ENCODE peak calls at places on chromosomes 7 and 10, in nine cellular contexts. J is iPS DF 6.9; H is heart right ventricle; X is CD8-positive, alpha-beta memory T cell; I is caudate nucleus; D is dorsolateral prefrontal cortex; F is tibial artery; P is CD4-positive, alpha-beta T cell; Y is lower lobe of right lung. T is an unnamed sample.

GRCh38 chr7:107891619-107892366 is 810 bp downstream of the DLD start:
- DNase-seq in X (no peak), D (no peak), P (no peak), I (no peak), Y (no peak), J (no peak), F (no peak), H (no peak), T (no peak)

GRCh38 chr7:499853-500485 is 19.7 kb downstream of the PDGFA start:
- DNase-seq in P (no peak), J (no peak), X (peak; percentile 37), H (no peak), F (no peak), I (no peak), Y (peak; percentile 46), D (peak; percentile 26), T (no peak)

GRCh38 chr7:74401137-74401859 is 52.4 kb upstream of the GTF2IRD1 start:
- DNase-seq in J (peak; percentile 90), H (peak; percentile 65), F (peak; percentile 61), Y (peak; percentile 72), X (peak; percentile 77), P (peak; percentile 71), I (peak; percentile 22), D (peak; percentile 76), T (peak; percentile 46)

GRCh38 chr7:24701232-24701898 is 55.9 kb downstream of the GSDME start:
- DNase-seq in F (no peak), H (no peak), J (no peak), X (no peak), Y (no peak), P (no peak), D (no peak), I (peak; percentile 30), T (no peak)

GRCh38 chr7:1698951-1699350 is 28.9 kb downstream of the ELFN1 start:
- DNase-seq in X (no peak), P (no peak), D (no peak), Y (no peak), I (no peak), J (no peak), F (no peak), H (no peak), T (no peak)

GRCh38 chr7:28516390-28517145 is 104.2 kb downstream of the CREB5 start:
- DNase-seq in P (no peak), H (no peak), J (peak; percentile 31), D (no peak), X (no peak), Y (no peak), F (no peak), I (no peak), T (no peak)

GRCh38 chr10:102408081-102408727 is 10.4 kb downstream of the PSD start:
- DNase-seq in I (no peak), X (no peak), J (no peak), H (no peak), P (no peak), Y (peak; percentile 22), F (no peak), D (peak; percentile 63), T (no peak)

GRCh38 chr10:128233422-128233821 is 107.2 kb upstream of the MKI67 start:
- DNase-seq in X (no peak), F (no peak), H (no peak), I (no peak), P (no peak), Y (no peak), J (no peak), D (no peak), T (no peak)

GRCh38 chr7:31648288-31648687 is 38.7 kb upstream of the PPP1R17 start:
- DNase-seq in H (no peak), F (no peak), J (no peak), X (no peak), Y (no peak), D (no peak), I (no peak), P (no peak), T (no peak)

GRCh38 chr7:156473476-156474240 is 166.9 kb upstream of the RNF32 start:
- DNase-seq in H (no peak), P (no peak), D (no peak), I (no peak), Y (no peak), J (peak; percentile 13), F (no peak), X (no peak), T (no peak)

GRCh38 chr10:86583983-86584382 is 62.4 kb upstream of the WAPL start:
- DNase-seq in X (no peak), I (no peak), D (no peak), H (no peak), Y (no peak), P (no peak), J (no peak), F (no peak), T (no peak)

GRCh38 chr7:6166443-6166871 is 106.0 kb downstream of the CYTH3 start:
- DNase-seq in Y (no peak), X (no peak), D (no peak), H (no peak), J (no peak), I (no peak), P (no peak), F (no peak), T (no peak)

GRCh38 chr7:141675431-141676210 is 26.3 kb downstream of the DENND11 start:
- DNase-seq in J (no peak), D (peak; percentile 63), H (no peak), Y (no peak), I (no peak), F (no peak), P (no peak), X (no peak), T (no peak)

GRCh38 chr10:94102436-94102835 is 108.7 kb downstream of the PLCE1 start:
- DNase-seq in P (no peak), H (no peak), X (no peak), I (no peak), Y (no peak), J (no peak), D (no peak), F (no peak), T (no peak)

DNA sequence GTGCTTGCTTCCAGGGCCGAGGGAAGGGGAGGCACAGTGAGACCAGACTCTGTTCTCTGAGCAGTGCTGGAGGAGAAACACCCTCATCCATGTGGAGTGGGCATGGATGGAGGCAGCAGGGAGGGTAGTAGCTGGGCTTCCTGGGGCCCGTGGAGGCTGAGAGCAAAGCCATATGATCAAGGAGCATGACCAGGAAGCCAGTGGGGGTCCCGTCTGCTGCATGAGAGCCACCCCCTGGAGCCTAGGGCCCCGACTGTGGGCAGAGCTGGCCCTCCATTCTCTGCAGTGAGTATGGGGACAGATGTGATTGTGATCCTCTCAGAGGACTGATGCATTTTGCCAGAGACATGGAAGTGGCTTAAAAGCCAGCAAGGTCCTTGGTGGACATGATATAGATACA is 61.6 kb downstream of the CCNY start:
- DNase-seq in I (no peak), J (no peak), Y (no peak), F (no peak), P (no peak), H (no peak), D (no peak), X (no peak), T (no peak)
- H3K27ac ChIP-seq in I (no peak overlapping the region), J (no peak overlapping the region), Y (peak overlapping the region; percentile 13), F (no peak overlapping the region), P (no peak overlapping the region), H (no peak overlapping the region), D (peak overlapping the region; percentile 26), X (peak overlapping the region; percentile 34), T (no peak overlapping the region)

DNA sequence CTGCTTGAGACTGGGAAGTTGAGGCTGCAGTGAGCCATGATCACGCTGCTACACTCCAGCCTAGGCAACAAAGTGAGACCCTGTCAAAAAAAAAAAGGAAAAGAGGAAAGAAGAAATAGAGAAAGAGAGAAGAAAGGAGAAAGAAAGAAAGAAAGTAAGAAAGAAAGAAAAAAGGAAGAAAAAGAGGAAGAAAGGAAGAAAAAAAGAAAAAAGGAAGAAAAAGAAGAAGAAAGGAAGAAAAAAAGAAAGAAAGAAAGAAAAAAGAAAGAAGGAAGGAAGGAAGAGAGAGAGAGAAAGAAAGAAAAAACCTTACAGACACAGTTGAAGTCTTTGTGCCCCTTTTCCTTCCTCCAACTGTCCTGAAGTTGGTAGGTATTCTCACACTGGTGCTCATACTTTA is 26.6 kb upstream of the LEP start:
- DNase-seq in F (no peak), D (no peak), X (no peak), J (no peak), I (no peak), H (no peak), Y (no peak), P (no peak), T (no peak)
- H3K27ac ChIP-seq in F (no peak overlapping the region), D (no peak overlapping the region), X (no peak overlapping the region), J (no peak overlapping the region), I (no peak overlapping the region), H (no peak overlapping the region), Y (no peak overlapping the region), P (no peak overlapping the region), T (no peak overlapping the region)

DNA sequence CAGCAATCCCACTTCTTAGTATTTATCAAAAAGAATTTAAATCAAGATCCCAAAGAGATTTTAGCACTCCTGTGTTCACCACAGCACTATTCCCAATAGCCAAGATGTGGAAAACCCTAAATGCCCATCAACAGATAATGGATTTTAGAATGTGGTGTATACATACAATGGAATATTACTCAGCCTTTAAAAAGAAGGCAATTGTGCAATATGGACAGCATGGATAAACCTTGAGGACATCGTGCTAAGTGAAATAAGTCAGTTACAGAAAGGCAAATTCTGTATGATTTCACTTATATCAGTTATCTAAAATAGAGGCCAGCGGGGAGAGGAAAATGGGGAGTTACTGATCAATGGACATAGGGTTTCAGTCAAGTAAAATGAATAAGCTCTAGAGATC is 66.9 kb downstream of the CABCOCO1 start:
- DNase-seq in D (no peak), F (no peak), I (no peak), P (no peak), H (no peak), J (no peak), Y (no peak), X (no peak), T (no peak)
- H3K27ac ChIP-seq in D (no peak overlapping the region), F (no peak overlapping the region), I (no peak overlapping the region), P (no peak overlapping the region), H (no peak overlapping the region), J (no peak overlapping the region), Y (no peak overlapping the region), X (no peak overlapping the region), T (no peak overlapping the region)

DNA sequence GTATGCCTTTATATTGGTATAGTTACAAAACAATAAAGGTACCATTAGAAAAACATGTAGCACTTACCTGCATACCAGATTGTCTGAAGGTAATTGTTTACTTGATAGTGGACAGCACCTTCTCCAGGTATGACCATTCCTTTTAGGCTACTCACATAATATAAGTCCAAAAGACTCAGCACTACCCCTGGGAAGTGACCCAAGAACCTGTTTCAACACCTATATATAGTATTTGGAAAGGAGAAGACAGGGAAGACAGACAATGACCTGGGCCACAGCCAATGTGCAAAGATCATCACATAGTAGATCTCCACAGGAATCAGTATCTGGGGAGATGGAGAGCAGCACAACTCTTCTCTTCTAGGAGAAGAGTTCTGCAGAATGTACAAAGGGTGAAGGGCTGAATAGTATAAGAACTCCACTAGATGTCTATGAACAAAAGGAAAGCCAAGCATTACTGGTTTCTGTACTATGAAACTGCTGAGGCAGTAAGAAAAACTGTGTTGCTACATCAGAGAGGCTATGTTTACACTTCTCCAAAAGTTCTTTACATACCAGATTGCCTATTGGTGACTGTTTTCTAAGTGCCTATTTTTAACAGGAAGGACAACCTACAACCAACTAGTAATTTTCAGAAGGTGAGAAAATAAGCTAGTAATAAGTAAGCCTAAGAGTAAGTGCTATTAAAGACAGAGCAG is 159.2 kb downstream of the BTAF1 start:
- DNase-seq in Y (no peak), J (no peak), X (no peak), F (no peak), D (no peak), I (no peak), P (no peak), H (no peak), T (no peak)
- H3K27ac ChIP-seq in Y (no peak overlapping the region), J (no peak overlapping the region), X (no peak overlapping the region), F (no peak overlapping the region), D (no peak overlapping the region), I (no peak overlapping the region), P (no peak overlapping the region), H (no peak overlapping the region), T (no peak overlapping the region)